ENCODE peak calls at places on chromosome 15, in six cellular contexts. Y, P, I, U, X and V are unnamed samples.

GRCh38 chr15:77988386-77989301 is 88.9 kb downstream of the TBC1D2B start:
- DNase-seq in X (no peak), I (no peak), P (no peak), Y (no peak), U (no peak), V (peak)

GRCh38 chr15:91152896-91153581 is 53.0 kb downstream of the SV2B start:
- DNase-seq in X (no peak), I (no peak), U (no peak), Y (no peak), P (no peak), V (no peak)

GRCh38 chr15:66907826-66908502 is 157.4 kb upstream of the SMAD3 start:
- DNase-seq in P (peak), I (no peak), X (no peak), Y (no peak), U (no peak), V (peak)

GRCh38 chr15:69523010-69524001 is 70.7 kb downstream of the RPLP1 start:
- DNase-seq in Y (peak), U (peak), X (peak), I (peak), P (peak), V (peak)

GRCh38 chr15:75620043-75620775 is 5.3 kb downstream of the SNUPN start:
- DNase-seq in Y (no peak), P (peak), U (no peak), X (no peak), I (peak), V (no peak)

GRCh38 chr15:60536951-60537350 is 58.0 kb upstream of the ICE2 start:
- DNase-seq in X (no peak), Y (no peak), I (no peak), U (no peak), P (no peak), V (no peak)

GRCh38 chr15:48177875-48178611 is at the start of gene MYEF2:
- DNase-seq in P (peak), U (peak), Y (peak), I (peak), X (peak), V (peak)

GRCh38 chr15:75790631-75791336 is 52.5 kb upstream of the UBE2Q2 start:
- DNase-seq in P (no peak), X (no peak), U (no peak), I (no peak), Y (no peak), V (peak)

GRCh38 chr15:99507016-99507731 is 58.6 kb upstream of the MEF2A start:
- DNase-seq in Y (no peak), P (no peak), I (peak), X (no peak), U (no peak), V (no peak)

GRCh38 chr15:60480888-60481287 is 1.9 kb upstream of the ICE2 start:
- DNase-seq in Y (no peak), I (no peak), U (no peak), X (no peak), P (peak), V (no peak)

GRCh38 chr15:22806156-22806555 is 19.7 kb downstream of the NIPA1 start:
- DNase-seq in X (no peak), P (no peak), Y (no peak), U (no peak), I (no peak), V (no peak)

GRCh38 chr15:33091983-33092688 is 102.4 kb downstream of the FMN1 start:
- DNase-seq in X (no peak), U (peak), P (peak), I (no peak), Y (no peak), V (no peak)

GRCh38 chr15:39936187-39936586 is 2.3 kb downstream of the EIF2AK4 start:
- DNase-seq in Y (no peak), X (no peak), U (no peak), P (no peak), I (no peak), V (no peak)

GRCh38 chr15:50260969-50261496 is 4.5 kb downstream of the HDC start:
- DNase-seq in U (no peak), I (no peak), P (no peak), X (no peak), Y (no peak), V (no peak)

GRCh38 chr15:87610366-87610765 is 646.2 kb downstream of the NTRK3 start:
- DNase-seq in I (peak), P (no peak), Y (no peak), X (no peak), U (no peak), V (peak)

GRCh38 chr15:57213783-57214366 is 162.4 kb upstream of the CGNL1 start:
- DNase-seq in P (no peak), I (no peak), X (peak), U (peak), Y (no peak), V (no peak)

GRCh38 chr15:59918994-59919951 is 84.8 kb upstream of the FOXB1 start:
- DNase-seq in U (no peak), P (no peak), X (peak), Y (peak), I (peak), V (no peak)

GRCh38 chr15:48891229-48891765 is 13.4 kb downstream of the EID1 start:
- DNase-seq in X (no peak), U (no peak), Y (no peak), P (no peak), I (no peak), V (no peak)

GRCh38 chr15:90585863-90586262 is 56.1 kb downstream of the CRTC3 start:
- DNase-seq in X (no peak), U (no peak), P (no peak), Y (no peak), I (peak), V (no peak)

GRCh38 chr15:49430046-49430445 is 7.0 kb downstream of the FGF7 start:
- DNase-seq in P (no peak), Y (no peak), X (no peak), U (no peak), I (no peak), V (no peak)

GRCh38 chr15:33569036-33569435 is 258.3 kb downstream of the RYR3 start:
- DNase-seq in X (no peak), U (no peak), P (no peak), Y (no peak), I (no peak), V (no peak)

GRCh38 chr15:65183847-65184159 is 1.3 kb downstream of the CLPX start:
- DNase-seq in X (no peak), P (no peak), U (no peak), I (no peak), Y (no peak), V (no peak)

GRCh38 chr15:71115567-71116351 is 488 bp downstream of the THSD4 start:
- DNase-seq in U (no peak), I (peak), P (peak), X (peak), Y (no peak), V (peak)

GRCh38 chr15:78414608-78415250 is 23.3 kb upstream of the IREB2 start:
- DNase-seq in U (no peak), X (no peak), I (no peak), Y (no peak), P (no peak), V (no peak)

GRCh38 chr15:47756872-47757271 is 39.6 kb downstream of the SEMA6D start:
- DNase-seq in P (peak), U (no peak), Y (no peak), X (no peak), I (peak), V (peak)

GRCh38 chr15:60551147-60551780 is 72.3 kb upstream of the ICE2 start:
- DNase-seq in I (no peak), P (no peak), Y (no peak), X (peak), U (no peak), V (no peak)

GRCh38 chr15:95298729-95299128 is 1031.8 kb upstream of the NR2F2 start:
- DNase-seq in U (no peak), X (no peak), Y (no peak), I (no peak), P (no peak), V (no peak)

GRCh38 chr15:36501063-36501678 is 78.3 kb upstream of the CDIN1 start:
- DNase-seq in Y (no peak), X (peak), U (peak), P (no peak), I (peak), V (no peak)
- H3K27ac ChIP-seq in Y (no peak), X (no peak), U (no peak), P (no peak), I (no peak), V (no peak)

DNA sequence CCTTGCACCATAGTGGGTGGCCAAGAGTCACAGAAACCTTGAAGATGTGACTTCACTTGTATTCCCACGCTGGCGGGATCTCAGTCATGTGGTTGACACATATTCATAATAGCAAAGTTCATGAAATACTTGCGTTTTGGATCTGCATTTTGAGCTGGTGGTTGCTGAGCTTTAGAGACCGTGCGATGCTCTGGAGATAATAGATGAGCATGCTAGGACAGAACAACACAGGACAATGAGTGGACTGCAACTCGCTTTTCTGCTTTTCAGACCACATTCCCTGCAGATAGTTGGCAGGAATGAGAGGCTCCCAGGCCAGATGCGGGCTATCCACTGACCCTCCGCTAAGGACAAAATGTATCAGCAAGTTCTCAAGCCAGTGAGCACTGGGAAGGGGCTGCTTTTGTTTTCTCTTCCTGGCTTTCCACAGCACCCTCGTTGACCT is 13.8 kb upstream of the STARD5 start:
- DNase-seq in U (no peak), P (no peak), Y (no peak), I (peak), X (no peak), V (no peak)
- H3K27ac ChIP-seq in U (no peak), P (no peak), Y (no peak), I (peak), X (no peak), V (peak)

GRCh38 chr15:68385671-68386586 is 46.0 kb downstream of the ITGA11 start:
- DNase-seq in I (no peak), Y (no peak), X (no peak), U (no peak), P (no peak), V (no peak)

GRCh38 chr15:68384451-68385239 is 47.3 kb downstream of the ITGA11 start:
- DNase-seq in X (no peak), Y (no peak), U (no peak), P (no peak), I (peak), V (no peak)

GRCh38 chr15:68383161-68384074 is 48.5 kb downstream of the ITGA11 start:
- DNase-seq in U (peak), I (no peak), Y (no peak), P (peak), X (peak), V (peak)

GRCh38 chr15:68386587-68387287 is 45.2 kb downstream of the ITGA11 start:
- DNase-seq in U (no peak), I (no peak), P (no peak), X (no peak), Y (no peak), V (peak)

DNA sequence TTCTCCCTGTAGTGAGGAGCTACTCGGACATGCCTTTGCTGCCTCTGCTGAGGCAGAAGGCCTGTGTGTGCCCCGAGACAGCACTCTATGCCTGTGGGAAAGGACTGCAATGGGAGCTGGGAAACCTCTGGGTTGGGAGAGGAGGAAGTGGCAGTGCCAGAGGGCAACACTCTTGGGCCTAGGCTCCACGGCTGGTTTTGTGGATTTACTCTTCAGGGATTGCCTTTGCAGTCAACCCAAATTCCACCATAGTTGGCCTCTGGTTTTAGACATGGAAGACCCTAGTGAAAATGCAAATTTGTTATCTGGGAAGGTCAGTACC is 46.8 kb downstream of the ITGA11 start:
- DNase-seq in I (no peak), P (no peak), Y (no peak), X (no peak), U (no peak), V (peak)
- H3K27ac ChIP-seq in I (peak), P (peak), Y (no peak), X (no peak), U (no peak), V (peak)

DNA sequence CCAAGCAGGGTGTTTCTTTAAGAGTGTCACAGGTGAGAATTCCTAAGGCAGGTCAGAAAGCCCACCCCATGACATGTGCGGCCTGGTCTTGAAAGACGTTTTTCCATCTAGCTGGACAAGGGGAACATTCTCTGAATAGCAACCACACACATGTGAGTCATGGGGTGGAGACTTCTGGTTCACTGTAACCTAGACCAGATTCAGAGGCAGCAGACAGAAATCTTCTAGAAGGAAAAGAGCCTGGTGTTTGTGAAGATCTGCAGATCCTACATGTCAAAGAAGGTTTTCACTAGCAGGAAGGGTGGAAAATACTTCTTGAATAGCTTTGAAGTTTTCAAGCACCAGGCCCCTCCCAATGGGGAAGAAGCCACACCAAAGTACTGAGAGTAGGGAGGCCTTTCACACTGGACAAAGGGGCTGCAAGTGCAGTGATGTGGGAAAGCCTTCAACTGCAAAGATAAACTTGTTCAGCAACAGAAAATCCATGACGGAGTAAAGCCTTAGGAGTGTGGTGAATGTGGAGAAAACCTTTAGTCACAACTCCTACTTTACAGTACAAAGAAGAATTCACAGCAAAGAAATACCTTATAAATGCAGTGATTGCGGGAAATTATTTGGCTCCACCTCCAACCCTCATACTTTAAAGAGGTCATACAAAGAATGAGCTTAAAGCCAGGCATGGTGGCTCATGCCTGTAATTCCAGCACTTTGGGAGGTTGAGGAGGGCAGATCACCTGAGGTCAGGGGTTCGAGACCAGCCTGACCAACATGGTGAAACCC is 17.6 kb downstream of the ADAM10 start:
- DNase-seq in X (peak), U (no peak), Y (no peak), I (peak), P (no peak), V (no peak)
- H3K27ac ChIP-seq in X (no peak), U (no peak), Y (no peak), I (peak), P (no peak), V (peak)

GRCh38 chr15:89132611-89133242 is 44.5 kb downstream of the ABHD2 start:
- DNase-seq in X (no peak), I (no peak), P (no peak), U (no peak), Y (no peak), V (no peak)
- H3K27ac ChIP-seq in X (no peak), I (no peak), P (peak), U (no peak), Y (no peak), V (peak)

GRCh38 chr15:63048986-63049665 is 6.6 kb downstream of the TPM1 start:
- DNase-seq in Y (peak), P (peak), I (no peak), U (peak), X (peak), V (no peak)
- H3K27ac ChIP-seq in Y (peak), P (peak), I (peak), U (peak), X (no peak), V (peak)

GRCh38 chr15:41797194-41797593 is 22.9 kb downstream of the MAPKBP1 start:
- DNase-seq in P (no peak), I (no peak), Y (no peak), U (no peak), X (no peak), V (no peak)
- H3K27ac ChIP-seq in P (no peak), I (no peak), Y (no peak), U (no peak), X (no peak), V (peak)

DNA sequence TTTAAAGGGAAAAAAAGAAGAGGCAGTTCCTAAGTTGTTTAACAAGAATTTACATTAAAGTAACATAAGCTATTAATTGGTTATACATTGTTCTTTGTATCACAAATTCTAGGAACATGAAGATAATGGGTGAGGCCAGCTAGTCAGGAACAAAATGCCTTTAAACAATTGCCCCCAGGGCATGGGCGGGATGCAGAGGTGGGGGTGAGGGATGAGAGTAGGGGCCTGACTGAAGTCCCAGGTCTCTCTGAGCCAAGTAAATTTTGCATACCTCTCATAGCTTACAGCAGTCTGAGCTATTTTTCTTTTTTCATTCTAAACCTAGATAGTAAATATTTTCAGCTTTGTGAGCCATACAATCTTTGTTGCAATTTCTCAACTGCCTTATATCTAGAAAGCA is 77.8 kb upstream of the RNU6-1 start:
- DNase-seq in P (no peak), X (no peak), Y (no peak), U (no peak), I (no peak), V (no peak)
- H3K27ac ChIP-seq in P (peak), X (no peak), Y (no peak), U (no peak), I (no peak), V (peak)

DNA sequence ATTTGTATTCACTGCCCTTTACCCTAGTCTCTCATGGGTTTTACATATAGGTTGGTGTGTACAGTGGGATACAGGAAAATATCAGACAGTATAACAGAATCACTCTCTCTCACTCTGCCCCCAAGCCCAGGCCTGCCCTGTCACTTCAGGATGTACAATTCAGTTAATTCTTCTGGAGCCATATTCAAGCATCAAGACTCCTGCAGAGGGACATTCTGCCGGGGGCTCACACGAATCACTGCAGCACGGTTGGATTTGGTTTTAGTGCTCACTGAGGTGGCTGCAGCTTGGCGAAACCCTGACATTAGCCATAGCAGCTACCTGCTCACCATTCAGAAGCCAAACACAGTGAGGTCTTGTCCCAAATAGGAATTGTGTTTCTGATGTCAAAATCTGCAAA is 83.0 kb downstream of the CHSY1 start:
- DNase-seq in X (no peak), P (no peak), U (no peak), Y (no peak), I (no peak), V (no peak)
- H3K27ac ChIP-seq in X (no peak), P (peak), U (peak), Y (no peak), I (peak), V (peak)